ENCODE peak calls at places on chromosomes 2 and 18, in ten cellular contexts. U is RWPE1, G is nephron progenitor cell, A is lung, D is fibroblast of mammary gland, V is spleen, H is AG04450, Z is Peyer's patch, P is cardiac muscle cell, N is transverse colon. Q is an unnamed sample.

GRCh38 chr2:1987379-1987778 is 243.1 kb upstream of the PXDN start:
- DNase-seq in V (no peak), A (no peak), U (no peak), D (no peak), Z (no peak), H (no peak), G (no peak), N (no peak), P (no peak), Q (no peak)

GRCh38 chr2:14903709-14904374 is 271.3 kb downstream of the LRATD1 start:
- DNase-seq in G (peak; percentile 60), P (peak; percentile 53), A (no peak), V (peak; percentile 77), Z (peak; percentile 53), N (peak; percentile 42), D (peak; percentile 2), H (no peak), U (peak; percentile 12), Q (peak; percentile 79)

GRCh38 chr2:241941691-241942301 is 72.3 kb downstream of the RTP5 start:
- DNase-seq in A (no peak), G (no peak), P (no peak), H (no peak), V (peak; percentile 62), Z (no peak), U (no peak), N (no peak), D (no peak), Q (no peak)

GRCh38 chr18:77857926-77858325 is 608.3 kb downstream of the GALR1 start:
- DNase-seq in U (no peak), N (no peak), A (no peak), D (no peak), Z (no peak), H (no peak), P (no peak), G (no peak), V (no peak), Q (no peak)

GRCh38 chr2:109616184-109616583 is 2.0 kb downstream of the SOWAHC start:
- DNase-seq in H (no peak), N (no peak), P (no peak), A (no peak), U (no peak), Z (no peak), V (no peak), G (no peak), D (no peak), Q (no peak)

GRCh38 chr2:216658702-216659231 is 25.5 kb downstream of the IGFBP2 start:
- DNase-seq in N (no peak), V (no peak), A (no peak), Z (no peak), P (no peak), H (no peak), U (no peak), G (no peak), D (no peak), Q (no peak)

GRCh38 chr2:98914713-98915580 is 21.1 kb downstream of the CRACDL start:
- DNase-seq in U (no peak), P (no peak), H (no peak), G (no peak), V (peak; percentile 56), N (no peak), Z (peak; percentile 18), A (no peak), D (no peak), Q (no peak)

GRCh38 chr2:205527801-205528200 is 154.5 kb upstream of the NRP2 start:
- DNase-seq in N (no peak), V (no peak), D (peak; percentile 68), P (no peak), Z (no peak), G (no peak), U (peak; percentile 9), H (no peak), A (no peak), Q (no peak)

GRCh38 chr2:157087373-157088005 is 170.0 kb upstream of the GALNT5 start:
- DNase-seq in P (no peak), A (no peak), V (no peak), D (peak; percentile 73), N (no peak), U (no peak), Z (no peak), H (peak; percentile 24), G (no peak), Q (no peak)

GRCh38 chr2:238601433-238602222 is 174.9 kb downstream of the ASB1 start:
- DNase-seq in H (no peak), Z (no peak), G (no peak), U (no peak), V (no peak), P (no peak), D (peak; percentile 91), A (no peak), N (peak; percentile 19), Q (no peak)

GRCh38 chr2:239222346-239223028 is 178.3 kb downstream of the HDAC4 start:
- DNase-seq in A (no peak), U (no peak), G (no peak), V (no peak), H (no peak), P (no peak), Z (no peak), D (peak; percentile 62), N (no peak), Q (no peak)

GRCh38 chr2:238143239-238143951 is 4.9 kb downstream of the KLHL30 start:
- DNase-seq in D (peak; percentile 33), G (no peak), N (no peak), Z (no peak), V (no peak), H (no peak), P (no peak), A (no peak), U (peak; percentile 74), Q (peak; percentile 42)

GRCh38 chr18:26159353-26159752 is 25.7 kb downstream of the PSMA8 start:
- DNase-seq in G (no peak), P (no peak), U (peak; percentile 7), N (no peak), D (peak; percentile 7), V (no peak), H (no peak), Z (no peak), A (no peak), Q (no peak)

GRCh38 chr2:239695728-239696240 is 295.0 kb upstream of the HDAC4 start:
- DNase-seq in G (no peak), Z (no peak), D (no peak), A (no peak), P (no peak), H (no peak), U (no peak), N (no peak), V (no peak), Q (no peak)

GRCh38 chr2:201709747-201710146 is 11.3 kb upstream of the MPP4 start:
- DNase-seq in A (no peak), Z (no peak), N (no peak), U (no peak), V (no peak), H (no peak), P (no peak), D (no peak), G (no peak), Q (no peak)

GRCh38 chr2:201707142-201707541 is 8.7 kb upstream of the MPP4 start:
- DNase-seq in D (no peak), G (no peak), V (no peak), U (no peak), A (no peak), N (no peak), H (no peak), Z (no peak), P (no peak), Q (peak; percentile 4)

GRCh38 chr2:201709049-201709448 is 10.6 kb upstream of the MPP4 start:
- DNase-seq in H (no peak), N (no peak), U (no peak), Z (no peak), V (no peak), G (no peak), A (no peak), P (no peak), D (no peak), Q (no peak)

GRCh38 chr2:201704536-201704935 is 6.1 kb upstream of the MPP4 start:
- DNase-seq in V (no peak), G (no peak), A (no peak), N (no peak), P (no peak), D (peak; percentile 48), H (no peak), U (no peak), Z (no peak), Q (no peak)

GRCh38 chr2:201707753-201708152 is 9.3 kb upstream of the MPP4 start:
- DNase-seq in V (no peak), A (no peak), D (peak; percentile 76), H (peak; percentile 20), N (no peak), G (no peak), P (no peak), U (no peak), Z (no peak), Q (no peak)
- TF ChIP-seq CTCF in V (no peak), A (no peak), D (peak; percentile 60), H (peak; percentile 53), N (no peak), G (no peak), P (peak; percentile 35), U (no peak), Z (no peak), Q (no peak)

GRCh38 chr18:79980585-79980984 is 7.8 kb downstream of the TXNL4A start:
- DNase-seq in P (no peak), U (no peak), Z (no peak), V (no peak), G (no peak), N (no peak), D (no peak), A (no peak), H (no peak), Q (no peak)
- TF ChIP-seq CTCF in P (no peak), U (no peak), Z (no peak), V (no peak), G (no peak), N (no peak), D (no peak), A (no peak), H (no peak), Q (no peak)

DNA sequence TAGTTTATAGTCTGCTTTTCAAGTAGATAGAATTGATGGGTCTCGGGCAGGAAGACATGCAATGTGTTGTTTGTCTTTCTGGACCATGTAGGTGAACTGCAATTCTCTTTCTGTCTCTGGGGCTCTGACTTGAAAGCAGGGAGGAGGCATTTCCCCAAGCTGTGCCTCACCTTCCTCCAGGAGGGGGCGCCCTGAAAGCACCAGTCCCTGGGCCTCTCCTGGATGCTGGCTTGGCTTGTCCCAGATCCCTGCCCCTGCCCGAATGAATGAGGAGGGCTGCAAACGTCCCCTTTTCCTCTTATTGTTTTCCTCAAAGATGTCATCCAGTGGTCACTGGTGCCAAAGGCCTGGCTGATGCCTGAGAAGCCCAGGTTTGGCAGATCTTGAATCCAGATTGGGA is 270.6 kb downstream of the CELF4 start:
- DNase-seq in G (peak; percentile 69), A (no peak), U (no peak), H (no peak), N (peak; percentile 14), D (peak; percentile 16), V (no peak), Z (no peak), P (peak; percentile 42), Q (peak; percentile 26)
- TF ChIP-seq CTCF in G (peak; percentile 53), A (no peak), U (no peak), H (peak; percentile 25), N (no peak), D (peak; percentile 36), V (no peak), Z (no peak), P (peak; percentile 67), Q (peak; percentile 26)

DNA sequence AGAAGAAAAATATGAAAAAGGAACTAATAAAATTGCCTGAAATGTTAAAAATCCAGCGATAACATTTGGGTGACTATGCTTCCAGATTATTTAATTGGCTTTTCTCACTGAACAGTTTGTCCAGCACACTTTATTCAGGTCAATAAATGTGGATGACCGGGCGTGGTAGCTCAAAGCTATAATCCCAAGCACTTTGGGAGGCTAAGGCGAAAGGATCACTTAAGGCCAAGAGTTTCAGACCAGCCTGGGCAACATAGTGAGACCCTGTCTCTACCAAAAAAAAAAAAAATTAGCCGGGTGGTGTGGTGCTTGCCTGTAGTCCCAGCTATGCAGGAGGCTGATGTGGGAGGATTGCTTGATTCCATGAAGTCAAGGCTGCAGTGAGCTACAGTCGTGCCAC is 55.4 kb downstream of the TGOLN2 start:
- DNase-seq in U (no peak), G (no peak), H (no peak), P (no peak), A (no peak), Z (no peak), D (no peak), N (peak; percentile 23), V (no peak), Q (no peak)
- TF ChIP-seq CTCF in U (no peak), G (no peak), H (no peak), P (no peak), A (no peak), Z (no peak), D (no peak), N (no peak), V (no peak), Q (no peak)

Q was measured in activated CD8-positive, alpha-beta T cell treated with anti-CD3 and anti-CD28 coated beads for 36 hours.